ENCODE peak calls at places on chromosomes 7 and 10, in five cellular contexts. L is IMR-90, C is globus pallidus, A is AG08396, U is ecto neural progenitor cell. M is an unnamed sample.

GRCh38 chr7:70380315-70381027 is 751.5 kb upstream of the GALNT17 start:
- DNase-seq in U (no peak), L (no peak), C (no peak), A (peak), M (no peak)

GRCh38 chr7:130891254-130892094 is 157.5 kb upstream of the KLF14 start:
- DNase-seq in A (peak), C (no peak), U (no peak), L (peak), M (no peak)

GRCh38 chr10:1572519-1573333 is 164.6 kb downstream of the ADARB2 start:
- DNase-seq in C (no peak), L (no peak), U (no peak), A (no peak), M (no peak)

GRCh38 chr10:115355162-115355760 is 262.1 kb downstream of the ATRNL1 start:
- DNase-seq in U (no peak), C (peak), L (peak), A (peak), M (peak)

GRCh38 chr7:101164071-101164840 is 1.1 kb downstream of the VGF start:
- DNase-seq in L (peak), C (no peak), U (peak), A (peak), M (no peak)

GRCh38 chr7:111092406-111093160 is 1.7 kb downstream of the LRRN3 start:
- DNase-seq in U (no peak), A (no peak), C (peak), L (no peak), M (no peak)

GRCh38 chr7:41107330-41107937 is 595.5 kb downstream of the INHBA start:
- DNase-seq in L (peak), C (no peak), A (peak), U (no peak), M (no peak)

GRCh38 chr7:146486519-146486918 is 369.9 kb downstream of the CNTNAP2 start:
- DNase-seq in U (no peak), L (no peak), A (no peak), C (no peak), M (no peak)

GRCh38 chr10:48289652-48290238 is 15.2 kb upstream of the FRMPD2 start:
- DNase-seq in C (peak), U (peak), A (peak), L (peak), M (peak)

GRCh38 chr7:151046603-151047573 is 1.4 kb upstream of the ASIC3 start:
- DNase-seq in U (no peak), C (no peak), A (peak), L (peak), M (no peak)

GRCh38 chr7:126774077-126774476 is 478.7 kb downstream of the GRM8 start:
- DNase-seq in L (no peak), C (no peak), U (no peak), A (no peak), M (no peak)

GRCh38 chr7:141073173-141073640 is 657 bp upstream of the TMEM178B start:
- DNase-seq in A (peak), L (peak), C (no peak), U (peak), M (peak)

GRCh38 chr10:132447446-132448247 is 50.6 kb downstream of the PWWP2B start:
- DNase-seq in A (peak), L (peak), U (peak), C (no peak), M (no peak)

GRCh38 chr7:155882596-155882995 is 70.3 kb upstream of the SHH start:
- DNase-seq in A (no peak), L (peak), U (no peak), C (no peak), M (no peak)

GRCh38 chr10:130036296-130037065 is 72.4 kb upstream of the EBF3 start:
- DNase-seq in U (no peak), A (no peak), C (no peak), L (no peak), M (no peak)

GRCh38 chr10:1448252-1448901 is 288.9 kb downstream of the ADARB2 start:
- DNase-seq in A (no peak), C (no peak), L (no peak), U (no peak), M (no peak)

GRCh38 chr7:90584420-90584819 is 11.7 kb upstream of the CDK14 start:
- DNase-seq in L (no peak), U (no peak), C (no peak), A (no peak), M (no peak)

GRCh38 chr7:159096736-159097581 is 47.7 kb downstream of the VIPR2 start:
- DNase-seq in L (no peak), U (no peak), C (no peak), A (no peak), M (no peak)

GRCh38 chr10:133441780-133442179 is 12.0 kb upstream of the SCART1 start:
- DNase-seq in L (no peak), U (no peak), C (no peak), A (no peak), M (no peak)

GRCh38 chr10:23438547-23439451 is at the start of gene OTUD1:
- DNase-seq in U (peak), A (peak), C (peak), L (peak), M (peak)

GRCh38 chr7:935321-936130 is 19.0 kb downstream of the ADAP1 start:
- DNase-seq in U (no peak), C (no peak), A (no peak), L (no peak), M (no peak)

GRCh38 chr10:32955790-32956189 is 2.2 kb downstream of the ITGB1 start:
- DNase-seq in C (no peak), A (no peak), L (no peak), U (no peak), M (no peak)

GRCh38 chr7:74033372-74034311 is 5.7 kb downstream of the ELN start:
- DNase-seq in A (peak), L (no peak), C (peak), U (peak), M (no peak)

GRCh38 chr10:131658476-131659110 is 242.2 kb upstream of the PPP2R2D start:
- DNase-seq in C (no peak), A (no peak), U (no peak), L (no peak), M (no peak)

GRCh38 chr7:24728121-24728500 is 29.2 kb downstream of the GSDME start:
- DNase-seq in L (no peak), A (no peak), U (no peak), C (no peak), M (no peak)

GRCh38 chr10:63758080-63758479 is 236.9 kb downstream of the REEP3 start:
- DNase-seq in U (no peak), A (no peak), L (peak), C (no peak), M (no peak)

GRCh38 chr7:79176859-79177477 is 276.5 kb downstream of the MAGI2 start:
- DNase-seq in C (peak), L (peak), U (no peak), A (peak), M (peak)

GRCh38 chr7:113085781-113086390 is 741 bp downstream of the GPR85 start:
- DNase-seq in C (peak), U (no peak), L (peak), A (peak), M (no peak)

GRCh38 chr10:23358357-23358756 is 13.8 kb upstream of the C10orf67 start:
- DNase-seq in A (no peak), L (peak), C (no peak), U (no peak), M (no peak)

GRCh38 chr10:110481948-110482347 is 15.8 kb upstream of the DUSP5 start:
- DNase-seq in C (no peak), A (no peak), L (no peak), U (no peak), M (no peak)

GRCh38 chr10:30125484-30125883 is 66.1 kb upstream of the JCAD start:
- DNase-seq in L (no peak), A (no peak), C (no peak), U (no peak), M (no peak)

GRCh38 chr10:118047363-118047719 is 600 bp upstream of the RAB11FIP2 start:
- DNase-seq in C (no peak), A (peak), L (no peak), U (no peak), M (no peak)

M was measured in neuronal stem cell.